ENCODE peak calls at places on chromosome X, in six cellular contexts. X, U, S, N, H and P are unnamed samples.

GRCh38 chrX:10010686-10011085 is 43.5 kb downstream of the CLDN34 start:
- DNase-seq in X (no peak), S (no peak), H (no peak), U (no peak), N (no peak), P (no peak)

GRCh38 chrX:63471004-63471403 is 119.9 kb upstream of the SPIN4 start:
- DNase-seq in X (no peak), U (no peak), N (no peak), S (no peak), H (no peak), P (no peak)

GRCh38 chrX:119673336-119673735 is 19.6 kb downstream of the SEPTIN6 start:
- DNase-seq in S (no peak), U (no peak), X (no peak), H (no peak), N (no peak), P (no peak)

GRCh38 chrX:18294893-18295292 is 59.6 kb downstream of the SCML2 start:
- DNase-seq in U (no peak), X (no peak), N (peak), H (no peak), S (no peak), P (no peak)

GRCh38 chrX:65690057-65690855 is 22.8 kb downstream of the MSN start:
- DNase-seq in X (no peak), H (no peak), S (no peak), U (no peak), N (no peak), P (no peak)

GRCh38 chrX:69093960-69094935 is 71.0 kb downstream of the PJA1 start:
- DNase-seq in U (no peak), X (peak), N (peak), H (peak), S (peak), P (no peak)

GRCh38 chrX:40063555-40063954 is 34.2 kb downstream of the BCOR start:
- DNase-seq in N (no peak), X (no peak), S (no peak), U (no peak), H (no peak), P (no peak)

GRCh38 chrX:19647731-19648588 is 132.7 kb upstream of the MAP3K15 start:
- DNase-seq in N (no peak), H (no peak), X (no peak), S (no peak), U (no peak), P (no peak)

GRCh38 chrX:123818243-123818642 is 41.6 kb upstream of the XIAP start:
- DNase-seq in X (peak), U (no peak), S (peak), H (no peak), N (no peak), P (no peak)

GRCh38 chrX:55480390-55481062 is 9.1 kb downstream of the USP51 start:
- DNase-seq in S (no peak), U (no peak), N (no peak), X (no peak), H (no peak), P (no peak)

GRCh38 chrX:51144828-51145442 is 187.7 kb upstream of the NUDT10 start:
- DNase-seq in X (peak), H (peak), N (peak), U (no peak), S (peak), P (no peak)

GRCh38 chrX:435536-436122 is 48.9 kb upstream of the PPP2R3B start:
- DNase-seq in N (no peak), X (no peak), H (no peak), S (no peak), U (no peak), P (no peak)

GRCh38 chrX:50430917-50431316 is 39.7 kb downstream of the DGKK start:
- DNase-seq in U (no peak), N (no peak), H (no peak), S (no peak), X (no peak), P (no peak)

GRCh38 chrX:52576946-52577345 is 60.1 kb upstream of the XAGE1B start:
- DNase-seq in X (no peak), U (no peak), N (peak), S (peak), H (no peak), P (no peak)

GRCh38 chrX:25721564-25721963 is 416.6 kb upstream of the MAGEB18 start:
- DNase-seq in X (peak), H (no peak), N (no peak), S (no peak), U (no peak), P (no peak)

GRCh38 chrX:40096395-40097091 is 1.2 kb downstream of the BCOR start:
- DNase-seq in X (peak), N (peak), S (no peak), U (peak), H (no peak), P (peak)

GRCh38 chrX:152926279-152926678 is 28.4 kb downstream of the ZNF185 start:
- DNase-seq in H (peak), X (peak), N (peak), U (no peak), S (peak), P (no peak)

GRCh38 chrX:43500240-43500639 is 155.9 kb upstream of the MAOA start:
- DNase-seq in X (no peak), H (no peak), N (no peak), U (no peak), S (no peak), P (no peak)

GRCh38 chrX:20479048-20479447 is 212.3 kb upstream of the RPS6KA3 start:
- DNase-seq in X (no peak), N (no peak), S (no peak), U (no peak), H (no peak), P (no peak)

GRCh38 chrX:106948641-106949040 is 28.4 kb downstream of the CLDN2 start:
- DNase-seq in S (no peak), N (no peak), H (no peak), U (no peak), X (no peak), P (no peak)

GRCh38 chrX:11967986-11968385 is 170.3 kb upstream of the FRMPD4 start:
- DNase-seq in X (no peak), S (no peak), N (no peak), U (no peak), H (no peak), P (no peak)

GRCh38 chrX:9316096-9316495 is 148.8 kb upstream of the TBL1X start:
- DNase-seq in U (no peak), S (no peak), H (no peak), N (no peak), X (no peak), P (no peak)

GRCh38 chrX:48487362-48487785 is 11.4 kb downstream of the FTSJ1 start:
- DNase-seq in H (no peak), N (no peak), S (no peak), X (no peak), U (no peak), P (no peak)

GRCh38 chrX:71666240-71667223 is 814 bp upstream of the LOC101059915 start:
- DNase-seq in N (no peak), X (no peak), U (no peak), H (no peak), S (no peak), P (no peak)